ENCODE peak calls at places on chromosomes 16 and 17, in five cellular contexts. One of them, this sample, is unnamed.

GRCh38 chr17:58121925-58122324 is 26.3 kb upstream of the OR4D1 start:
- DNase-seq in HCT116: peak
- DNase-seq in lung: no peak
- DNase-seq in epithelial cell of esophagus: peak
- DNase-seq in heart right ventricle: no peak
- DNase-seq in this sample: no peak

GRCh38 chr16:5004311-5004710 is 29.4 kb downstream of the NAGPA start:
- DNase-seq in HCT116: no peak
- DNase-seq in lung: no peak
- DNase-seq in epithelial cell of esophagus: no peak
- DNase-seq in heart right ventricle: no peak
- DNase-seq in this sample: no peak

GRCh38 chr17:34051046-34051445 is 204.0 kb upstream of the CCL2 start:
- DNase-seq in HCT116: no peak
- DNase-seq in lung: no peak
- DNase-seq in epithelial cell of esophagus: no peak
- DNase-seq in heart right ventricle: no peak
- DNase-seq in this sample: no peak

GRCh38 chr16:72537684-72538083 is 365.7 kb upstream of the PMFBP1 start:
- DNase-seq in HCT116: no peak
- DNase-seq in lung: no peak
- DNase-seq in epithelial cell of esophagus: peak
- DNase-seq in heart right ventricle: no peak
- DNase-seq in this sample: no peak

GRCh38 chr16:12296991-12297390 is 320.5 kb downstream of the SNX29 start:
- DNase-seq in HCT116: no peak
- DNase-seq in lung: no peak
- DNase-seq in epithelial cell of esophagus: no peak
- DNase-seq in heart right ventricle: no peak
- DNase-seq in this sample: no peak

GRCh38 chr16:89020068-89020924 is 43.3 kb upstream of the CBFA2T3 start:
- DNase-seq in HCT116: no peak
- DNase-seq in lung: no peak
- DNase-seq in epithelial cell of esophagus: no peak
- DNase-seq in heart right ventricle: no peak
- DNase-seq in this sample: no peak

GRCh38 chr16:89279666-89280481 is 62.4 kb downstream of the ZNF778 start:
- DNase-seq in HCT116: no peak
- DNase-seq in lung: no peak
- DNase-seq in epithelial cell of esophagus: no peak
- DNase-seq in heart right ventricle: no peak
- DNase-seq in this sample: no peak

GRCh38 chr17:56777859-56778258 is 55.9 kb downstream of the C17orf67 start:
- DNase-seq in HCT116: no peak
- DNase-seq in lung: no peak
- DNase-seq in epithelial cell of esophagus: no peak
- DNase-seq in heart right ventricle: no peak
- DNase-seq in this sample: no peak

GRCh38 chr17:32590974-32591373 is 104.2 kb downstream of the CDK5R1 start:
- DNase-seq in HCT116: no peak
- DNase-seq in lung: no peak
- DNase-seq in epithelial cell of esophagus: no peak
- DNase-seq in heart right ventricle: no peak
- DNase-seq in this sample: no peak

GRCh38 chr17:7128174-7128573 is 13.6 kb upstream of the ASGR2 start:
- DNase-seq in HCT116: no peak
- DNase-seq in lung: no peak
- DNase-seq in epithelial cell of esophagus: no peak
- DNase-seq in heart right ventricle: no peak
- DNase-seq in this sample: no peak

GRCh38 chr17:8152981-8153549 is 861 bp upstream of the PER1 start:
- DNase-seq in HCT116: no peak
- DNase-seq in lung: no peak
- DNase-seq in epithelial cell of esophagus: no peak
- DNase-seq in heart right ventricle: peak
- DNase-seq in this sample: no peak
- H3K4me3 ChIP-seq in HCT116: no peak
- H3K4me3 ChIP-seq in lung: no peak
- H3K4me3 ChIP-seq in epithelial cell of esophagus: peak
- H3K4me3 ChIP-seq in heart right ventricle: peak
- H3K4me3 ChIP-seq in this sample: no peak

GRCh38 chr17:77153487-77153886 is 12.7 kb downstream of the SEC14L1 start:
- DNase-seq in HCT116: no peak
- DNase-seq in lung: no peak
- DNase-seq in epithelial cell of esophagus: no peak
- DNase-seq in heart right ventricle: no peak
- DNase-seq in this sample: no peak

GRCh38 chr17:77148959-77149510 is 8.3 kb downstream of the SEC14L1 start:
- DNase-seq in HCT116: no peak
- DNase-seq in lung: no peak
- DNase-seq in epithelial cell of esophagus: no peak
- DNase-seq in heart right ventricle: no peak
- DNase-seq in this sample: no peak

GRCh38 chr17:77154187-77154586 is 13.4 kb downstream of the SEC14L1 start:
- DNase-seq in HCT116: no peak
- DNase-seq in lung: no peak
- DNase-seq in epithelial cell of esophagus: no peak
- DNase-seq in heart right ventricle: no peak
- DNase-seq in this sample: no peak

GRCh38 chr17:77148109-77148958 is 7.6 kb downstream of the SEC14L1 start:
- DNase-seq in HCT116: no peak
- DNase-seq in lung: no peak
- DNase-seq in epithelial cell of esophagus: no peak
- DNase-seq in heart right ventricle: no peak
- DNase-seq in this sample: no peak

DNA sequence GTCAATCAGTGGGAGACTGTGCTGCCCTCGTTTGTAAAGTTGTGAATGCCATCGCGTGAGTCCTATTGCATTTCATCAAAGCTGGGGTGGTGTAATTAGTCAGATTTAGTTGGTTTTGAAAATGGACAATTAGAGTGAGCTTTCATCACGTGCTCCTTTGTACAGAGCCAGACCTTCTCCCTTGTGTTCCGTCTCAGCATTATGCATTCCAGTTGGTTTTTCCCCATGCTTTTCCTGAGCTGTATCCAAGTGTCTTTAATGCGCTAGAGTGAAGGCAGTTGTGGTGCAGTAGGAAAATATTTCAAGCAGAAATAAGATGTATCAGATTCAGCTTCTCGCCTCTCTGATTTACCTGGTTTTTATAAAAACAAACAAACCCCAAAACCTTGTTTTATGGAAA is 10.5 kb downstream of the SEC14L1 start:
- DNase-seq in HCT116: no peak
- DNase-seq in lung: no peak
- DNase-seq in epithelial cell of esophagus: no peak
- DNase-seq in heart right ventricle: no peak
- DNase-seq in this sample: no peak
- H3K4me3 ChIP-seq in HCT116: no peak
- H3K4me3 ChIP-seq in lung: no peak
- H3K4me3 ChIP-seq in epithelial cell of esophagus: no peak
- H3K4me3 ChIP-seq in heart right ventricle: no peak
- H3K4me3 ChIP-seq in this sample: no peak

DNA sequence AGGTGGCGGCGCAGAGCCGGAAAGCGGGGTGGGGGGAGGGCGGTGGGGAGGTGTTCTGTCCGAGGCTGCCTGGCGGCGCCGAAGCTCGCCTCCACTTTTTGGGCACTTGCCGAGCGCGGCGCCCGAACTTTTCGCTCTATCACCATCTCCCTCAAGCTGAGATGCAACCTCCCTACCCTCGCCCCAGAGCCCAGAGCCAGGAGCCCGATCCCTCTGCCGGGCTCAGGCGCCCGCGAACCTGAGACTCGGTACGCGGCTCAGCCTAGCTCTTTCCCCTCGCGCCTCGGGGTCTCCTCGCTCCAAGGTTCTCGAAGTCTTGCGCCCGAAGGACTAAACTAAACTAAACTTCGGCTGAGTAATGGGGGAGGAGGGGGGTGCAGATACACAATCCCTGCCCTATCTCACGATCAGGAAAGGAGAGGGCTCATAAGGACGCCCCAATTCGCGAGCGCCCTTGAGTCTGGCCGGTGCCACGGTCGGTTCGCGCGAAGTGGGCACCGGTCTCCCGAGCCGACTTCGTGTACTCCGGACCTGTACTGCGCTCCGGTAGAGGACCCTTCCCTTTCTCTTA is 1.7 kb upstream of the SALL1 start:
- DNase-seq in HCT116: no peak
- DNase-seq in lung: no peak
- DNase-seq in epithelial cell of esophagus: no peak
- DNase-seq in heart right ventricle: no peak
- DNase-seq in this sample: no peak
- H3K4me3 ChIP-seq in HCT116: no peak
- H3K4me3 ChIP-seq in lung: no peak
- H3K4me3 ChIP-seq in epithelial cell of esophagus: no peak
- H3K4me3 ChIP-seq in heart right ventricle: peak
- H3K4me3 ChIP-seq in this sample: peak

DNA sequence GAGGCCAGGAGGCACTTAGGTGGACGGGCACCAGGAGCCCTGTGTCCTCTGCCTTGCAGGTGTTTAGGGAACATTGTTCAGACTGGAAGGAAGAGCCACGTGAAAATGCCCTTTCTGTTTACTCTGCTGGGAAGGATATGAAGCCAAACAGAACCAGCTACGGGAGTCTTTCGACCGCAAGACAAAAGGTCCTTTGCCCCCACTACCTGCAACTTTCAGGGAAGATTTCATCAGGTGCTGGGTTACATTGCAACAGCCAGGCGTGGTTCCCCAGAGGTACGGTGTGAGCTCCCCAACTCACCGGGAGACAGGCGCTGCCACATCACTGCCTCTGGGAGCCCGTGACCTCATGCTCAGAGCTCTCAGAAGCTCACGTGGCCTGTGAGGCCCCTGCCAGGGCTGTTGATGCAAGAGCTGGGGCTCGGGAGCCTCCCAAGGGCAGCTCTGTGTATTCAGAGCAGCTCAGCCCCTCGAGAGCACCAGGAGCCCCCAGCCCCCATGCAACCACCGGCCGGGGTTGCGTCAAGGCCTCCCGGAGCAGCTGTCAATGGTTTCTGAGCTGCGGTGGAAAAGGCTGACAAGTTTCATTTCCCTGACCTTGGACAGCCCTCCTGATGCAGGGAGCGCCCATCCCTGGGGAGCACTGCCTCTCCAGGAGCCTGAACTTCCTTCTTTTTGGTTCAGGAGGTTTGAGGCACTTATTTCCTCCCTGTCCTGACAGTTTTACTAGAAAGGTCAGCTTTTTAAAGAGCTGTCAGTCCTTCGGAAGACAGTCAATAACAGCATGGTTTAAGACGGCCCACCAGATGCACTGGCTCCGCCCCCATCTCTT is 42.1 kb downstream of the TBC1D16 start:
- DNase-seq in HCT116: no peak
- DNase-seq in lung: peak
- DNase-seq in epithelial cell of esophagus: peak
- DNase-seq in heart right ventricle: peak
- DNase-seq in this sample: peak
- H3K4me3 ChIP-seq in HCT116: no peak
- H3K4me3 ChIP-seq in lung: no peak
- H3K4me3 ChIP-seq in epithelial cell of esophagus: no peak
- H3K4me3 ChIP-seq in heart right ventricle: no peak
- H3K4me3 ChIP-seq in this sample: no peak

This sample was measured in transverse colon.